ENCODE peak calls at places on chromosomes 16 and 17, in seven cellular contexts. One of them, this sample, is unnamed.

GRCh38 chr16:28477311-28477920 is 5.3 kb upstream of the NPIPB7 start:
- DNase-seq in cardiac muscle cell: no peak
- DNase-seq in lung: no peak
- DNase-seq in mesendoderm: no peak
- DNase-seq in psoas muscle: peak; percentile 39
- DNase-seq in testis: no peak
- DNase-seq in esophagus muscularis mucosa: no peak
- DNase-seq in this sample: no peak

GRCh38 chr17:79011451-79012147 is 2.0 kb upstream of the CANT1 start:
- DNase-seq in psoas muscle: no peak
- DNase-seq in lung: no peak
- DNase-seq in esophagus muscularis mucosa: no peak
- DNase-seq in testis: no peak
- DNase-seq in cardiac muscle cell: no peak
- DNase-seq in mesendoderm: peak; percentile 88
- DNase-seq in this sample: no peak

GRCh38 chr16:53549970-53550406 is 47.0 kb upstream of the AKTIP start:
- DNase-seq in testis: peak; percentile 83
- DNase-seq in mesendoderm: peak; percentile 82
- DNase-seq in esophagus muscularis mucosa: no peak
- DNase-seq in psoas muscle: no peak
- DNase-seq in cardiac muscle cell: peak; percentile 77
- DNase-seq in lung: peak; percentile 62
- DNase-seq in this sample: peak; percentile 60

GRCh38 chr17:70929226-70929625 is 759.9 kb downstream of the KCNJ2 start:
- DNase-seq in esophagus muscularis mucosa: no peak
- DNase-seq in lung: no peak
- DNase-seq in mesendoderm: no peak
- DNase-seq in cardiac muscle cell: no peak
- DNase-seq in psoas muscle: no peak
- DNase-seq in testis: no peak
- DNase-seq in this sample: no peak

GRCh38 chr17:3256575-3256974 is 41.6 kb downstream of the OR3A1 start:
- DNase-seq in lung: no peak
- DNase-seq in esophagus muscularis mucosa: no peak
- DNase-seq in psoas muscle: no peak
- DNase-seq in testis: no peak
- DNase-seq in mesendoderm: no peak
- DNase-seq in cardiac muscle cell: no peak
- DNase-seq in this sample: no peak

GRCh38 chr16:14302031-14302398 is 230.9 kb downstream of the MRTFB start:
- DNase-seq in psoas muscle: peak; percentile 85
- DNase-seq in mesendoderm: peak; percentile 79
- DNase-seq in lung: no peak
- DNase-seq in esophagus muscularis mucosa: no peak
- DNase-seq in testis: peak; percentile 56
- DNase-seq in cardiac muscle cell: peak; percentile 82
- DNase-seq in this sample: peak; percentile 88

GRCh38 chr16:29645699-29646187 is 17.3 kb upstream of the SPN start:
- DNase-seq in cardiac muscle cell: no peak
- DNase-seq in mesendoderm: peak; percentile 84
- DNase-seq in testis: no peak
- DNase-seq in esophagus muscularis mucosa: no peak
- DNase-seq in psoas muscle: no peak
- DNase-seq in lung: no peak
- DNase-seq in this sample: no peak

GRCh38 chr16:25126820-25127232 is 15.3 kb downstream of the LCMT1 start:
- DNase-seq in cardiac muscle cell: peak; percentile 51
- DNase-seq in lung: peak; percentile 68
- DNase-seq in psoas muscle: no peak
- DNase-seq in testis: no peak
- DNase-seq in mesendoderm: peak; percentile 53
- DNase-seq in esophagus muscularis mucosa: no peak
- DNase-seq in this sample: no peak

GRCh38 chr17:47324224-47325020 is 667 bp downstream of the EFCAB13 start:
- DNase-seq in testis: peak; percentile 73
- DNase-seq in mesendoderm: peak; percentile 69
- DNase-seq in psoas muscle: peak; percentile 77
- DNase-seq in cardiac muscle cell: peak; percentile 62
- DNase-seq in lung: no peak
- DNase-seq in esophagus muscularis mucosa: peak; percentile 93
- DNase-seq in this sample: peak; percentile 65

GRCh38 chr16:1983544-1984346 is at the start of gene GFER:
- DNase-seq in psoas muscle: peak; percentile 95
- DNase-seq in esophagus muscularis mucosa: peak; percentile 93
- DNase-seq in cardiac muscle cell: peak; percentile 96
- DNase-seq in lung: peak; percentile 89
- DNase-seq in testis: peak; percentile 91
- DNase-seq in mesendoderm: peak; percentile 96
- DNase-seq in this sample: peak; percentile 93

GRCh38 chr17:48610282-48611211 is at the start of gene HOXB7:
- DNase-seq in cardiac muscle cell: peak; percentile 45
- DNase-seq in lung: peak; percentile 61
- DNase-seq in esophagus muscularis mucosa: no peak
- DNase-seq in mesendoderm: no peak
- DNase-seq in testis: peak; percentile 68
- DNase-seq in psoas muscle: peak; percentile 83
- DNase-seq in this sample: peak; percentile 78

GRCh38 chr16:19066988-19067348 is 446 bp upstream of the COQ7 start:
- DNase-seq in cardiac muscle cell: no peak
- DNase-seq in testis: no peak
- DNase-seq in esophagus muscularis mucosa: no peak
- DNase-seq in psoas muscle: peak; percentile 51
- DNase-seq in mesendoderm: no peak
- DNase-seq in lung: no peak
- DNase-seq in this sample: no peak
- H3K4me3 ChIP-seq in cardiac muscle cell: peak overlapping the region; percentile 65
- H3K4me3 ChIP-seq in testis: peak overlapping the region; percentile 87
- H3K4me3 ChIP-seq in esophagus muscularis mucosa: peak overlapping the region; percentile 78
- H3K4me3 ChIP-seq in psoas muscle: peak overlapping the region; percentile 88
- H3K4me3 ChIP-seq in mesendoderm: no peak overlapping the region
- H3K4me3 ChIP-seq in lung: no peak overlapping the region
- H3K4me3 ChIP-seq in this sample: peak overlapping the region; percentile 46

GRCh38 chr16:59259074-59259963 is 525.2 kb upstream of the GOT2 start:
- DNase-seq in mesendoderm: no peak
- DNase-seq in cardiac muscle cell: no peak
- DNase-seq in esophagus muscularis mucosa: no peak
- DNase-seq in testis: no peak
- DNase-seq in lung: no peak
- DNase-seq in psoas muscle: no peak
- DNase-seq in this sample: no peak
- H3K27ac ChIP-seq in mesendoderm: no peak overlapping the region
- H3K27ac ChIP-seq in cardiac muscle cell: no peak overlapping the region
- H3K27ac ChIP-seq in esophagus muscularis mucosa: no peak overlapping the region
- H3K27ac ChIP-seq in testis: no peak overlapping the region
- H3K27ac ChIP-seq in lung: no peak overlapping the region
- H3K27ac ChIP-seq in psoas muscle: no peak overlapping the region
- H3K27ac ChIP-seq in this sample: no peak overlapping the region

DNA sequence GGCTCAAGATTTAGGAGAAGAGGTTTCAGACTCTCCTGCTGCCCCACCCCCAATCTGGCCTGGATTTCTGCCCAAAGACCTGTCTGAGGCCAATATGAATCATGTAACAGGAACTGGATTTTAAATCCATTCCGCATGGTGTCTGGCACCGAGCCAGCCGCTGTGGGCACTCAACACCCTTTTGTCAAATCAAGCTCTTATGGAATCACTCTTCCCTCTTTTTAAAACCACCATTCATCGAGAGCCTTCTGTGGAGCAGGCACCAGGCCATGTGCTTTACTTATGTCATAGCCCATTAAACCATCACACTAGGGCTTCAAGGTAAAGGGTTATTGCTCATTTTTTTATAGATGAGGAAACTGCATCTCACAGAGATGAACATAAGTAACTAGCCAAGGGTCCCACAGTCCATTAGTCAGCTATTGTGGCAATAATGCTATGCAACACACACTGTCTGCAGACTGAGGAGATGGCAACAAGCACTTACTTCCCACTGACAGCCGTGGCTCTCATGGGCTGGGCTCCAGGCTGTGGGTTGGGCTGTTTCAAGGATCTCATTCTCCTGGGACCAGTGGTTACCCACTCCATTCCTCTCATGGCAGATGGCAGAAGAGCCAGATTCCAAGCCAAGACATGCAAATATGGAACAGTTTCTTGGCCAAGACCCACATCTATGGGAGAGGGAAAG is 93.6 kb downstream of the WSCD1 start:
- DNase-seq in cardiac muscle cell: peak; percentile 15
- DNase-seq in lung: no peak
- DNase-seq in mesendoderm: no peak
- DNase-seq in psoas muscle: no peak
- DNase-seq in esophagus muscularis mucosa: no peak
- DNase-seq in testis: no peak
- DNase-seq in this sample: no peak
- H3K4me1 ChIP-seq in cardiac muscle cell: peaks cover 16% of the 10 kb centered on the region
- H3K4me1 ChIP-seq in lung: no peaks in the 10 kb centered on the region
- H3K4me1 ChIP-seq in mesendoderm: no peaks in the 10 kb centered on the region
- H3K4me1 ChIP-seq in psoas muscle: peaks cover 2% of the 10 kb centered on the region
- H3K4me1 ChIP-seq in esophagus muscularis mucosa: no peaks in the 10 kb centered on the region
- H3K4me1 ChIP-seq in testis: no peaks in the 10 kb centered on the region
- H3K4me1 ChIP-seq in this sample: no peaks in the 10 kb centered on the region

GRCh38 chr16:347203-347602 is 5.3 kb downstream of the AXIN1 start:
- DNase-seq in mesendoderm: no peak
- DNase-seq in cardiac muscle cell: no peak
- DNase-seq in psoas muscle: no peak
- DNase-seq in esophagus muscularis mucosa: no peak
- DNase-seq in lung: no peak
- DNase-seq in testis: no peak
- DNase-seq in this sample: no peak

GRCh38 chr16:349211-349610 is 3.3 kb downstream of the AXIN1 start:
- DNase-seq in mesendoderm: no peak
- DNase-seq in cardiac muscle cell: no peak
- DNase-seq in esophagus muscularis mucosa: no peak
- DNase-seq in testis: no peak
- DNase-seq in psoas muscle: no peak
- DNase-seq in lung: no peak
- DNase-seq in this sample: no peak

GRCh38 chr16:350203-350602 is 2.3 kb downstream of the AXIN1 start:
- DNase-seq in testis: no peak
- DNase-seq in cardiac muscle cell: no peak
- DNase-seq in lung: no peak
- DNase-seq in psoas muscle: no peak
- DNase-seq in mesendoderm: no peak
- DNase-seq in esophagus muscularis mucosa: no peak
- DNase-seq in this sample: no peak

GRCh38 chr16:345686-346231 is 6.8 kb downstream of the AXIN1 start:
- DNase-seq in mesendoderm: no peak
- DNase-seq in testis: no peak
- DNase-seq in lung: no peak
- DNase-seq in cardiac muscle cell: no peak
- DNase-seq in esophagus muscularis mucosa: no peak
- DNase-seq in psoas muscle: no peak
- DNase-seq in this sample: no peak

DNA sequence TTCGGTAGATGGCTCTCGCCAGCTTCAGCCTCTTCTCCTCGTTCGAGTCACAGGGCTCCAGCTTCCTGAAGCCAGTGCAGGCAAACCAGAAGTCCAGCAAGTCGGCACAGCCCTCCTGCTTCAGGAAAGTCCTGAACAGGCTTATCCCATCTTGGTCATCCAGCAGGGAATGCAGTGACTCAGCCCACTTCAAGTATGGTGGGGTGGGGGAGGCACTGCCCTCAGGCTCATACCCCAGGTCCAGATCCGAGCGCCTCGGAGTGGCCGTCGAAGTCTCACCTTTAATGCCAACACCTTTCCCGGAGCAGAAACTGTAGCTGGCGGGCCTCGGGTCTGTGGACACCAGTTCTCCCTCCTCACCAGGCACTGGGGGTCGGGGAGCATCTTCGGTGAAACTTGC is 5.9 kb downstream of the AXIN1 start:
- DNase-seq in mesendoderm: peak; percentile 45
- DNase-seq in testis: no peak
- DNase-seq in psoas muscle: no peak
- DNase-seq in esophagus muscularis mucosa: no peak
- DNase-seq in cardiac muscle cell: no peak
- DNase-seq in lung: no peak
- DNase-seq in this sample: no peak
- H3K4me3 ChIP-seq in mesendoderm: no peak overlapping the region
- H3K4me3 ChIP-seq in testis: no peak overlapping the region
- H3K4me3 ChIP-seq in psoas muscle: no peak overlapping the region
- H3K4me3 ChIP-seq in esophagus muscularis mucosa: no peak overlapping the region
- H3K4me3 ChIP-seq in cardiac muscle cell: no peak overlapping the region
- H3K4me3 ChIP-seq in lung: no peak overlapping the region
- H3K4me3 ChIP-seq in this sample: no peak overlapping the region

GRCh38 chr16:19288872-19289799 is 3.6 kb downstream of the CLEC19A start:
- DNase-seq in mesendoderm: peak; percentile 49
- DNase-seq in esophagus muscularis mucosa: no peak
- DNase-seq in cardiac muscle cell: no peak
- DNase-seq in testis: no peak
- DNase-seq in psoas muscle: no peak
- DNase-seq in lung: no peak
- DNase-seq in this sample: no peak

GRCh38 chr16:19290860-19291259 is 5.3 kb downstream of the CLEC19A start:
- DNase-seq in psoas muscle: no peak
- DNase-seq in mesendoderm: no peak
- DNase-seq in esophagus muscularis mucosa: no peak
- DNase-seq in lung: no peak
- DNase-seq in testis: no peak
- DNase-seq in cardiac muscle cell: no peak
- DNase-seq in this sample: no peak

GRCh38 chr16:19289805-19290490 is 4.4 kb downstream of the CLEC19A start:
- DNase-seq in psoas muscle: no peak
- DNase-seq in esophagus muscularis mucosa: no peak
- DNase-seq in testis: no peak
- DNase-seq in mesendoderm: peak; percentile 68
- DNase-seq in lung: no peak
- DNase-seq in cardiac muscle cell: peak; percentile 2
- DNase-seq in this sample: no peak

GRCh38 chr16:19292186-19292585 is 6.7 kb downstream of the CLEC19A start:
- DNase-seq in psoas muscle: no peak
- DNase-seq in mesendoderm: peak; percentile 31
- DNase-seq in cardiac muscle cell: no peak
- DNase-seq in esophagus muscularis mucosa: no peak
- DNase-seq in lung: no peak
- DNase-seq in testis: no peak
- DNase-seq in this sample: no peak

GRCh38 chr16:19291459-19291858 is 5.9 kb downstream of the CLEC19A start:
- DNase-seq in psoas muscle: no peak
- DNase-seq in lung: no peak
- DNase-seq in esophagus muscularis mucosa: no peak
- DNase-seq in cardiac muscle cell: no peak
- DNase-seq in mesendoderm: peak; percentile 94
- DNase-seq in testis: no peak
- DNase-seq in this sample: no peak
- H3K27ac ChIP-seq in psoas muscle: no peak overlapping the region
- H3K27ac ChIP-seq in lung: no peak overlapping the region
- H3K27ac ChIP-seq in esophagus muscularis mucosa: no peak overlapping the region
- H3K27ac ChIP-seq in cardiac muscle cell: no peak overlapping the region
- H3K27ac ChIP-seq in mesendoderm: no peak overlapping the region
- H3K27ac ChIP-seq in testis: no peak overlapping the region
- H3K27ac ChIP-seq in this sample: peak overlapping the region; percentile 37

GRCh38 chr16:55663770-55664677 is 8.2 kb downstream of the SLC6A2 start:
- DNase-seq in mesendoderm: peak; percentile 54
- DNase-seq in testis: no peak
- DNase-seq in lung: no peak
- DNase-seq in cardiac muscle cell: no peak
- DNase-seq in esophagus muscularis mucosa: no peak
- DNase-seq in psoas muscle: no peak
- DNase-seq in this sample: no peak
- H3K4me1 ChIP-seq in mesendoderm: peaks cover 3% of the 10 kb centered on the region
- H3K4me1 ChIP-seq in testis: no peaks in the 10 kb centered on the region
- H3K4me1 ChIP-seq in lung: no peaks in the 10 kb centered on the region
- H3K4me1 ChIP-seq in cardiac muscle cell: no peaks in the 10 kb centered on the region
- H3K4me1 ChIP-seq in esophagus muscularis mucosa: peaks cover 14% of the 10 kb centered on the region
- H3K4me1 ChIP-seq in psoas muscle: no peaks in the 10 kb centered on the region
- H3K4me1 ChIP-seq in this sample: no peaks in the 10 kb centered on the region

GRCh38 chr17:36741019-36741902 is 139.9 kb downstream of the MRM1 start:
- DNase-seq in psoas muscle: no peak
- DNase-seq in testis: no peak
- DNase-seq in cardiac muscle cell: no peak
- DNase-seq in esophagus muscularis mucosa: no peak
- DNase-seq in mesendoderm: no peak
- DNase-seq in lung: no peak
- DNase-seq in this sample: no peak
- H3K4me3 ChIP-seq in psoas muscle: no peak overlapping the region
- H3K4me3 ChIP-seq in testis: no peak overlapping the region
- H3K4me3 ChIP-seq in cardiac muscle cell: no peak overlapping the region
- H3K4me3 ChIP-seq in esophagus muscularis mucosa: no peak overlapping the region
- H3K4me3 ChIP-seq in mesendoderm: no peak overlapping the region
- H3K4me3 ChIP-seq in lung: no peak overlapping the region
- H3K4me3 ChIP-seq in this sample: no peak overlapping the region

This sample was measured in right cardiac atrium.